ENCODE peak calls at places on chromosomes 4 and X, in six cellular contexts. Y is GM12878, T is upper lobe of left lung, I is HepG2, G is A549, N is K562. F is an unnamed sample. For H3K4me1 and H3K9me3, the result is how much of the 10 kb centered on the place peaks cover.

GRCh38 chr4:128380306-128380705 is 92.7 kb upstream of the PGRMC2 start:
- ATAC-seq in T (no peak), I (no peak), G (peak), N (no peak), Y (no peak), F (no peak)

GRCh38 chrX:19705196-19705769 is 182.1 kb downstream of the SH3KBP1 start:
- ATAC-seq in Y (no peak), I (no peak), T (no peak), N (no peak), G (no peak), F (no peak)

GRCh38 chr4:52701207-52701606 is 42.1 kb upstream of the USP46 start:
- ATAC-seq in N (no peak), G (no peak), I (no peak), T (no peak), Y (peak), F (no peak)

GRCh38 chrX:104108955-104109354 is 3.4 kb upstream of the ZCCHC18 start:
- ATAC-seq in T (no peak), Y (no peak), G (no peak), I (no peak), N (no peak), F (no peak)

GRCh38 chrX:30995060-30995700 is 76.7 kb downstream of the FTHL17 start:
- ATAC-seq in I (peak), T (no peak), N (no peak), Y (no peak), G (no peak), F (no peak)

GRCh38 chr4:113293673-113294072 is 244.2 kb downstream of the ANK2 start:
- ATAC-seq in G (no peak), N (no peak), T (peak), I (no peak), Y (no peak), F (peak)

GRCh38 chr4:184344435-184344834 is 126.8 kb upstream of the ENPP6 start:
- ATAC-seq in N (no peak), T (no peak), I (no peak), G (no peak), Y (peak), F (no peak)

GRCh38 chr4:25223770-25224375 is 10.0 kb upstream of the PI4K2B start:
- ATAC-seq in I (no peak), Y (no peak), N (no peak), G (no peak), T (no peak), F (no peak)

GRCh38 chr4:147496500-147496899 is 15.6 kb downstream of the EDNRA start:
- ATAC-seq in N (no peak), Y (no peak), I (no peak), G (no peak), T (no peak), F (no peak)

GRCh38 chrX:24513416-24513815 is 48.3 kb downstream of the PDK3 start:
- ATAC-seq in N (no peak), G (no peak), I (no peak), T (no peak), Y (peak), F (no peak)

GRCh38 chr4:115315182-115315581 is 201.8 kb upstream of the NDST4 start:
- ATAC-seq in N (no peak), T (no peak), I (no peak), Y (no peak), G (no peak), F (no peak)

GRCh38 chr4:78481180-78481579 is 70.4 kb upstream of the ANXA3 start:
- ATAC-seq in T (peak), Y (peak), N (no peak), I (no peak), G (no peak), F (peak)

GRCh38 chrX:64842492-64842891 is 133.8 kb downstream of the ZC4H2 start:
- ATAC-seq in N (no peak), T (no peak), G (no peak), Y (no peak), I (no peak), F (no peak)

GRCh38 chr4:83170952-83171399 is 56.4 kb upstream of the PLAC8 start:
- ATAC-seq in N (no peak), G (no peak), T (no peak), Y (peak), I (no peak), F (no peak)

GRCh38 chr4:39637572-39638357 is 900 bp downstream of the SMIM14 start:
- ATAC-seq in T (peak), I (peak), N (peak), G (peak), Y (peak), F (no peak)

GRCh38 chr4:24181005-24181404 is 291.2 kb upstream of the PPARGC1A start:
- ATAC-seq in Y (no peak), I (no peak), T (no peak), N (no peak), G (no peak), F (no peak)

DNA sequence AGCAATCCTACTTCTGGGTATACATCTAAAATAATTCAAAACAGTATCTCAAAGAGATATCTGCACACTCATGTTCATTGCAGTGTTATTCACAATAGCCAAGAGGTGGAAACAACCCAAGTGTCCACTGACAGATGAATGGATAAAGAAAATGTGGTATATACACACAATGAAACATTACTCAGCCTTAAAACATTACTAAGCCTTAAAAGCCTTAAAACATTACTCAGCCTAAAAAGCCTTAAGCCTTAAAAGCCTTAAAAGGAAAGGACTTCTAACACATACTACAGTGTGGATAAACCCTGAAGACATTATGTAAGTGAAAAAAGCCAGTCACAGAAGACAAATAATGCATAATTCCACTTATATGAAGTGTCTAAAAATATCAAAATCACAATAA is 40.3 kb upstream of the TFDP3 start:
- ATAC-seq in N (no peak), G (no peak), I (no peak), Y (no peak), T (no peak), F (peak)
- H3K4me1 ChIP-seq in N (under half), G (under half), I (under half), Y (under half), T (under half), F (under half)

GRCh38 chr4:60790608-60791007 is 409.5 kb upstream of the ADGRL3 start:
- ATAC-seq in N (no peak), T (no peak), G (no peak), Y (no peak), I (no peak), F (no peak)
- H3K9me3 ChIP-seq in N (under half), T (under half), G (under half), Y (under half), I (under half), F (under half)

DNA sequence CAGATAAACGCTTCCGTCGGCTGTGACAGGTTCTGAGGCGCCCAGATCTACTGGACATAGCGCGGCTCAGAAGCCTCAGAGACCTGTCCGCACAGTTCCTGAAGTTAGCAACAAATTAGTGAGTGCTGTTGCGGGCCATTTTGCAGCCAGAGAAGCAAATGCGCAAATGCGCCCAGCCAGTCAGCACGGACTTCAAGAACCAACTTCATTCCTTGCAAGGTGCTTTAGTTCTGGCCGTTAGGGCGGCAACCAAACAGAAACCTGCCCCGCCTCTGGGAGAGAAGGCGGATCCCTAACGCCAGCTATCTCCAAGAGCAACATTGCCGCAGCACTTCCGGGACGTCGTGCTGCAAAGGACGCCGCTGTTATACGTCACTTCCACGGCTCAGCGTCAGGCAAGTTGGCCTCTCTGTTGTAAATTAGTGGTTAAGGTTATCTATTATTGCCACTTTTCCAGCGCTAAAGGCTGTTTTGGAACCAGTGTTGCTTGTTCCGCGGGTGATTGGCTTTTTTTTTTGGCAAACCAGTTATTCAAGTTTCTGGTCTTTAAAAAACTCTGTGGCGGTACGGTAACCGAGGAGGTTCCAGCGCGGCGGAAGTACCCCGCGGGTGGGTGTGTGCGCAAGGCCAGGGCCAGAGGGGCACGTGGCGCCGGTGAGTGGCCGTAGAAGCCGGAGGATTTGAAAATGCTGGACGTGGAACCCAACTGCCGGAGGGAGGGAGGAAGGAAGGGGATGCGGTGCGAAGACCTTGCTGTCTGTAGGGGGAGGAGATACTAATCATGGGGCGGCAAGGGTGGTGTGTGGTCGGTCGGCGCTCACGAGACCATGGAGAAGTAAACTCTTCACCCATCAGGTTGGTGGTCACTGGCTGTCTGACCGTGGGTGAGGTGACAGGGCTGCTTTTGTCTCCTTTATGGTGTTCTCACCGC is at the start of gene GAR1:
- ATAC-seq in Y (peak), N (peak), I (peak), G (peak), T (peak), F (peak)
- TF ChIP-seq EP300 in Y (peak), N (peak), I (no peak), G (no peak), T (no peak), F (no peak)

DNA sequence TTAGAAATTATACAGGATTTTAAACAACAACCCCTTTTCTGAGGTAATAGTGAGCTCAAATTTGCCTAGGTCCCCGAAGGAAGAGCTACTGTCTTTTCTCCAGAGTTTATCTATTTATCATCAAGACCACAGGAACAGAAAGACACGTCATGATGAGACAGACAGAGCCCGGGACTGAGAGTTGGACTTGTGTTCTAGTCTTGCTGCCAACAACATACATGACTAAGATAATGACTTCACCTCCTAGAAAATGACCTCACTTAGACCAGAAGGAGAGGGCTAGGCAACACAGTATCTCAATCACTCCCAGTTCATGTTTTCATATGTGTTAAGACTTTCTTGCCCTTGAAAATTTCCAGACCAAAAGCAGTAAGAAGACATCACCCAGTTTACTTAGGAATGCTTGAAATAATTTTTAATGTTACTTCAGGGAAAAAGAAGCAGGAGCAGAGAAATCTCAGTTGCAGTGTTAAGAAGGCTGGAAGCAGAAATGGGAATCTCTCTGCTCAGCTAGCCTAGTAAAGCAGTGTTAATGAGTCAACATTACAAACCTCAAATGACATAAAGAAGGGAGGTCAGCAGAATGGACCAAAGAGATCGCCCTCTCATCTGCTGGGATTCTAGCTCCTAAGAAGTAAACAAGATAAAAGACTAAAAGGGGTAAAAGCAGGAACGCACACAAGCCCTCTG is 24.9 kb downstream of the PDGFC start:
- ATAC-seq in G (peak), Y (peak), T (peak), N (no peak), I (no peak), F (peak)
- H3K4me1 ChIP-seq in G (half or more), Y (under half), T (under half), N (under half), I (half or more), F (under half)

DNA sequence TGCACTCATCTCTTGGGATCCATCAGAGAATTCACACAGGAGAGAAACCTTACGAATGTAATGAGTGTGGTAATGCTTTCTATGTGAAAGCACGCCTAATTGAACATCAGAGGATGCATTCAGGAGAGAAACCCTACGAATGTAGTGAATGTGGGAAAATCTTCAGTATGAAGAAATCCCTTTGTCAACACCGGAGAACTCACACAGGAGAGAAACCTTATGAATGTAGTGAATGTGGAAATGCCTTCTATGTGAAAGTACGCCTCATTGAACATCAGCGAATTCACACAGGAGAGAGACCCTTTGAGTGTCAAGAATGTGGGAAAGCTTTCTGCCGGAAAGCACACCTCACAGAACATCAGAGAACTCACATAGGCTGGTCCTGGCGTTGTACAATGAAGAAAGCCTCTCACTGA is 42.8 kb downstream of the ZNF157 start:
- ATAC-seq in Y (no peak), I (no peak), T (no peak), G (no peak), N (no peak), F (no peak)
- H3K9me3 ChIP-seq in Y (under half), I (under half), T (under half), G (under half), N (under half), F (under half)

GRCh38 chr4:152257601-152258066 is 278.3 kb downstream of the FBXW7 start:
- ATAC-seq in Y (no peak), N (no peak), T (no peak), G (no peak), I (no peak), F (no peak)
- TF ChIP-seq EP300 in Y (no peak), N (no peak), T (no peak), G (no peak), I (no peak), F (no peak)

DNA sequence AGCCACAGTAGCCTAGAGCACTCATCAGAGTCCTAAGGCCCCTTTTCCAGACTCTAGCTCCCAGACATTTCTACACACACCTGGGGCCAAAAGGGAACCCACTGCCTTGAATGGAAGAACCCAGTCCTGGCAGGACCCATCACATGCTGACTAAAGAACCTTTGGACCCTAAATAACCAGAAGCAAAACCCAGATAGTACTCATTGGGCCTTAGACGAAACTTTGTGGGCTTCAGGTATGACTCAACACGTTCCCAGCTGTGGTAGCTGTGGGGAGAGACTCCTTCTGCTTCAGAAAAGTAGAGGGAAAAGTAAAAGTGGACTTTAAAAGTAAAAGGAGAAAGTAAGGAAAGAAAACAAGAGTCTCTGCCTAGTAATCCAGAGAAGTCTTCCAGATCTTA is 311.5 kb downstream of the OPHN1 start:
- ATAC-seq in G (no peak), T (no peak), Y (no peak), I (no peak), N (no peak), F (no peak)
- H3K4me1 ChIP-seq in G (under half), T (under half), Y (under half), I (under half), N (under half), F (under half)

F was measured in gastroesophageal sphincter.